ENCODE peak calls at places on chromosomes 6 and 20, in ten cellular contexts. B is GM23248; R is Caco-2; K is ACHN; J is HuH-7; M is iPS-NIHi11; P is stimulated activated CD8-positive, alpha-beta memory T cell treated with anti-CD3 and anti-CD28 coated beads, Interleukin-7, amount 100 ng/mL, for 24 hours; Y is AG10803; U is activated naive CD4-positive, alpha-beta T cell; W is ureter. I is an unnamed sample.

GRCh38 chr6:137202078-137202477 is 17.1 kb downstream of the IFNGR1 start:
- DNase-seq in B (no peak), R (no peak), K (peak), J (no peak), M (no peak), P (no peak), Y (no peak), U (no peak), W (no peak), I (peak)

GRCh38 chr6:79536615-79536968 is 638 bp downstream of the LCA5 start:
- DNase-seq in B (peak), R (no peak), K (peak), J (no peak), M (no peak), P (no peak), Y (peak), U (no peak), W (no peak), I (peak)

GRCh38 chr20:2449386-2449785 is 21.2 kb downstream of the SNRPB start:
- DNase-seq in B (no peak), R (no peak), K (no peak), J (no peak), M (no peak), P (no peak), Y (no peak), U (no peak), W (no peak), I (no peak)

GRCh38 chr6:111871207-111871606 is 2.0 kb downstream of the FYN start:
- DNase-seq in B (peak), R (no peak), K (no peak), J (peak), M (no peak), P (no peak), Y (peak), U (no peak), W (no peak), I (no peak)

GRCh38 chr6:83199865-83200230 is 6.7 kb downstream of the RWDD2A start:
- DNase-seq in B (peak), R (no peak), K (peak), J (no peak), M (no peak), P (no peak), Y (peak), U (no peak), W (no peak), I (no peak)

GRCh38 chr6:52992980-52993379 is 2.1 kb downstream of the GSTA4 start:
- DNase-seq in B (peak), R (no peak), K (no peak), J (no peak), M (no peak), P (no peak), Y (peak), U (no peak), W (no peak), I (no peak)

GRCh38 chr20:20699144-20699543 is 13.3 kb downstream of the RALGAPA2 start:
- DNase-seq in B (no peak), R (no peak), K (no peak), J (no peak), M (no peak), P (no peak), Y (no peak), U (no peak), W (no peak), I (no peak)

GRCh38 chr6:125357515-125358256 is 55.9 kb upstream of the HDDC2 start:
- DNase-seq in B (no peak), R (no peak), K (no peak), J (no peak), M (no peak), P (no peak), Y (no peak), U (no peak), W (no peak), I (no peak)

GRCh38 chr6:140174509-140174908 is 800.1 kb upstream of the CITED2 start:
- DNase-seq in B (peak), R (no peak), K (no peak), J (no peak), M (no peak), P (no peak), Y (peak), U (no peak), W (no peak), I (no peak)

GRCh38 chr6:64330694-64331309 is 695.2 kb downstream of the PHF3 start:
- DNase-seq in B (peak), R (peak), K (peak), J (no peak), M (peak), P (no peak), Y (peak), U (no peak), W (peak), I (peak)

GRCh38 chr20:24993337-24994185 is 1.0 kb upstream of the APMAP start:
- DNase-seq in B (peak), R (no peak), K (peak), J (no peak), M (no peak), P (no peak), Y (peak), U (no peak), W (peak), I (no peak)

GRCh38 chr6:157240059-157240959 is 83.0 kb downstream of the TMEM242 start:
- DNase-seq in B (peak), R (peak), K (peak), J (peak), M (no peak), P (no peak), Y (peak), U (no peak), W (peak), I (peak)

GRCh38 chr6:125233216-125233615 is 68.6 kb downstream of the HDDC2 start:
- DNase-seq in B (peak), R (no peak), K (no peak), J (no peak), M (no peak), P (no peak), Y (no peak), U (no peak), W (no peak), I (no peak)

GRCh38 chr6:16420715-16421461 is 182.5 kb downstream of the GMPR start:
- DNase-seq in B (peak), R (no peak), K (no peak), J (no peak), M (no peak), P (no peak), Y (peak), U (no peak), W (no peak), I (peak)

GRCh38 chr6:9516207-9516606 is 898.7 kb downstream of the TFAP2A start:
- DNase-seq in B (peak), R (peak), K (peak), J (peak), M (peak), P (no peak), Y (peak), U (no peak), W (no peak), I (no peak)

GRCh38 chr6:166542580-166542912 is 43.9 kb downstream of the RAMACL start:
- DNase-seq in B (no peak), R (peak), K (no peak), J (no peak), M (peak), P (no peak), Y (no peak), U (no peak), W (no peak), I (no peak)

GRCh38 chr20:35652641-35653429 is 11.9 kb downstream of the CPNE1 start:
- DNase-seq in B (no peak), R (no peak), K (no peak), J (no peak), M (no peak), P (no peak), Y (no peak), U (no peak), W (no peak), I (no peak)

GRCh38 chr20:64240243-64241015 is 15.1 kb upstream of the PCMTD2 start:
- DNase-seq in B (no peak), R (peak), K (no peak), J (no peak), M (no peak), P (no peak), Y (no peak), U (no peak), W (no peak), I (no peak)

GRCh38 chr20:46765506-46765905 is 56.1 kb downstream of the SLC2A10 start:
- DNase-seq in B (no peak), R (no peak), K (no peak), J (no peak), M (no peak), P (no peak), Y (no peak), U (no peak), W (no peak), I (no peak)

GRCh38 chr6:29617782-29618557 is 15.0 kb downstream of the GABBR1 start:
- DNase-seq in B (no peak), R (no peak), K (peak), J (no peak), M (peak), P (no peak), Y (no peak), U (no peak), W (no peak), I (no peak)

GRCh38 chr6:132513821-132514545 is 1.1 kb upstream of the STX7 start:
- DNase-seq in B (no peak), R (no peak), K (no peak), J (no peak), M (no peak), P (no peak), Y (no peak), U (no peak), W (no peak), I (no peak)

GRCh38 chr20:46011631-46012482 is 3.1 kb downstream of the MMP9 start:
- DNase-seq in B (peak), R (peak), K (peak), J (peak), M (peak), P (no peak), Y (peak), U (no peak), W (no peak), I (no peak)

GRCh38 chr20:23270427-23270911 is 80.1 kb upstream of the NXT1 start:
- DNase-seq in B (peak), R (no peak), K (no peak), J (no peak), M (no peak), P (no peak), Y (peak), U (no peak), W (peak), I (no peak)

GRCh38 chr6:50025258-50025657 is 3.5 kb upstream of the DEFB110 start:
- DNase-seq in B (no peak), R (no peak), K (no peak), J (no peak), M (no peak), P (no peak), Y (no peak), U (no peak), W (no peak), I (no peak)

GRCh38 chr20:41224281-41224680 is 86.9 kb downstream of the PLCG1 start:
- DNase-seq in B (no peak), R (no peak), K (no peak), J (no peak), M (no peak), P (no peak), Y (no peak), U (no peak), W (no peak), I (no peak)

GRCh38 chr20:7790189-7790588 is 150.1 kb downstream of the HAO1 start:
- DNase-seq in B (peak), R (no peak), K (no peak), J (no peak), M (no peak), P (no peak), Y (peak), U (no peak), W (no peak), I (no peak)

GRCh38 chr6:72132851-72133250 is 246.5 kb downstream of the RIMS1 start:
- DNase-seq in B (peak), R (no peak), K (no peak), J (no peak), M (no peak), P (no peak), Y (no peak), U (no peak), W (no peak), I (no peak)

GRCh38 chr6:111894951-111895350 is 21.7 kb upstream of the FYN start:
- DNase-seq in B (peak), R (no peak), K (no peak), J (no peak), M (no peak), P (no peak), Y (peak), U (no peak), W (no peak), I (no peak)

GRCh38 chr6:119349041-119349340 is 570 bp downstream of the MAN1A1 start:
- DNase-seq in B (peak), R (no peak), K (peak), J (no peak), M (peak), P (no peak), Y (no peak), U (no peak), W (no peak), I (no peak)

GRCh38 chr6:110063864-110064263 is 85.8 kb downstream of the GPR6 start:
- DNase-seq in B (no peak), R (no peak), K (no peak), J (no peak), M (no peak), P (no peak), Y (no peak), U (no peak), W (no peak), I (no peak)